ENCODE peak calls at places on chromosomes 5 and 9, in six cellular contexts. M is brain microvascular endothelial cell, E is suprapubic skin, C is tibial artery, G is hepatocyte, W is endothelial cell of umbilical vein. L is an unnamed sample.
A peak's percentile ranks its signal among the peaks of the same experiment; 100 is the strongest.

GRCh38 chr9:29906065-29906464 is 2332.8 kb upstream of the C9orf72 start:
- DNase-seq in M (no peak), E (no peak), C (no peak), G (no peak), W (no peak), L (no peak)

GRCh38 chr9:126327016-126327749 is 554 bp downstream of the MVB12B start:
- DNase-seq in M (no peak), E (no peak), C (no peak), G (no peak), W (no peak), L (peak; percentile 44)

GRCh38 chr5:43874772-43875171 is 271.8 kb downstream of the NNT start:
- DNase-seq in M (peak; percentile 34), E (no peak), C (no peak), G (peak; percentile 36), W (no peak), L (no peak)

GRCh38 chr5:3342271-3343100 is 253.1 kb upstream of the IRX1 start:
- DNase-seq in M (no peak), E (no peak), C (peak; percentile 57), G (no peak), W (no peak), L (no peak)

GRCh38 chr5:1172007-1172581 is 29.3 kb upstream of the SLC6A19 start:
- DNase-seq in M (no peak), E (no peak), C (no peak), G (no peak), W (no peak), L (no peak)

GRCh38 chr9:99162759-99163364 is 57.9 kb downstream of the TGFBR1 start:
- DNase-seq in M (no peak), E (no peak), C (no peak), G (peak; percentile 52), W (peak; percentile 62), L (no peak)

GRCh38 chr5:179869101-179869500 is 10.5 kb upstream of the MRNIP start:
- DNase-seq in M (no peak), E (no peak), C (no peak), G (no peak), W (no peak), L (no peak)

GRCh38 chr5:140977003-140977402 is 10.7 kb downstream of the PCDHAC2 start:
- DNase-seq in M (no peak), E (no peak), C (no peak), G (no peak), W (peak; percentile 59), L (no peak)

GRCh38 chr5:148335259-148335658 is at the start of gene SPINK9:
- DNase-seq in M (no peak), E (no peak), C (no peak), G (no peak), W (no peak), L (no peak)

GRCh38 chr9:112104901-112105300 is 70.2 kb downstream of the SUSD1 start:
- DNase-seq in M (no peak), E (no peak), C (no peak), G (no peak), W (no peak), L (no peak)
- H3K4me3 ChIP-seq in M (no peak overlapping the region), E (no peak overlapping the region), C (no peak overlapping the region), G (no peak overlapping the region), W (no peak overlapping the region), L (no peak overlapping the region)

DNA sequence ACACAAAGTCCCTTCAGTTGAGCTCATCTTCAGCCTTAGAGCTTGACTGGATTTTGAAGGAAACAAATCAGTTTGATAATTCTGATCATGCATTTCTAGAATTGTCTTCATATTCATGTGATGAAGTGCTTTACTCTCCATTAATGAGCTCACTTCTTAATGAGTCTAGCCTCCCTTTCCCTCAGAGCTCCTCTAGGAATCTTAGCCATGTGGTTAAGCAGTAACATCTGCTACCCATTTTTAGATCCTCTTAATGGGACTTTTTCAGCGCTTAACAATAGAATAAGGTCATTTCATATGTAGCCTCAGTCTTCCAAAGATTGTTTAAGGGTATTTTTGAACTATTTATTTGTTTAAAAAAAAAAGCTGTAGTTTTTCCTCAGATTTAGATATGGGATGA is 36.9 kb upstream of the LURAP1L start:
- DNase-seq in M (no peak), E (no peak), C (no peak), G (no peak), W (no peak), L (no peak)
- TF ChIP-seq CTCF in M (no peak), E (no peak), C (no peak), G (no peak), W (no peak), L (no peak)

GRCh38 chr9:15370496-15371464 is 51.9 kb upstream of the SNAPC3 start:
- DNase-seq in M (no peak), E (no peak), C (no peak), G (no peak), W (no peak), L (no peak)
- H3K27ac ChIP-seq in M (no peak overlapping the region), E (no peak overlapping the region), C (no peak overlapping the region), G (no peak overlapping the region), W (no peak overlapping the region), L (no peak overlapping the region)

DNA sequence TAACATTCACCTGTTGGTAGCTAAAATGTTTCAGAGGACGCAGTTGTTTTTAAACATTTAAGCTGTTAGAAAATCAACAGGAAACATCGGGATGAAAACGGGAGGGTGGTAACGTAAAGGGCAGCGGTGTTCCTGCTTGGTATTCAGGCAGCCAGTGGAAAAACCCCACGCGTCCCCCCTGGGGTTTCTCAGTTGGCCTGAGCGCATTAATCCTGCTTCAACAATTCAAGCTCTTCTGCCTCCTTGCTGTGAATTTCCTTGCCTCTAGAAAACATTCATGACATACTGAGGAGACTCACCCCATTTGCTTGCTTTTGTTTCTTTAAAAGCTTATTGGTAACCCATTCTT is 179.7 kb downstream of the YTHDC2 start:
- DNase-seq in M (no peak), E (no peak), C (no peak), G (peak; percentile 19), W (peak; percentile 15), L (no peak)
- H3K4me3 ChIP-seq in M (no peak overlapping the region), E (no peak overlapping the region), C (no peak overlapping the region), G (no peak overlapping the region), W (no peak overlapping the region), L (no peak overlapping the region)

DNA sequence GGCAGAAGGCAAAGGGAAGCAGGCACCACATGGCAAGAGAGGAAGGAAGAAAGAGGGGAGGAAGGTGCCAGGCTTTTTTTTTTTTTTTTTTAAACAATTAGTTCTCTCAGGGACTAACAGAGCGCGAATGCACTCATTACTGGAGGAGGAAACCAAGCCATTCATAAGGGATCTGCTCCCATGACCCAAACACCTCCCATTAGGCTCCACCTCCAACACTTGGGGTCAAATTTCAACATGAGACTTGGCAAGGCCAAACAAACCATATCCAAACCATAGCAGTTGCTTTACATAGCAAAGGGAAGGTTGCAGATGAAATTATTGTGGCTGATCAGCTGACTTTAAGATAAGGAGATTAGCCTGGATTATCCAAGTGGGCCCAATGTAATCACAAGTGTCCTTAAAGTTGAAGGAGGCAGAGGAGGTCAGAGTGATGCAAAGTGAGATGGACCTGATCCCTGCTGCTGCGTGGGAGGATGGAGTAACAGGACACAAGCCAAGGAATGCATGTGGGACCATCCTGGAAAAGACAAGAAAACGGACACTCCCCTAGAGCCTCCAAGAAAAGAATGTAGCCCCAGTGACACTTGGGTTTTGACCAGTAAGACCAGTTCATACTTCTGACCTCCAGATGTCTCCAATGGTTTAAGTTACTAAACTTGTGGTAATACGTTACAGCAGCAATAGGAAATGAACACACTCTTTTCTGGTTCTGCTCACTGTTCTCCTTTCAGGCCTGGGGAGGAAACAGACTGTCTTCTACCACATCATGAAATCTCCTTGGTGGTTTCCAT is 167.3 kb downstream of the GNAQ start:
- DNase-seq in M (no peak), E (no peak), C (no peak), G (no peak), W (no peak), L (peak; percentile 39)
- TF ChIP-seq CTCF in M (no peak), E (no peak), C (no peak), G (no peak), W (no peak), L (no peak)

GRCh38 chr5:91111473-91112238 is 271.5 kb downstream of the ARRDC3 start:
- DNase-seq in M (no peak), E (no peak), C (no peak), G (no peak), W (no peak), L (no peak)

GRCh38 chr5:91119265-91119664 is 263.9 kb downstream of the ARRDC3 start:
- DNase-seq in M (no peak), E (no peak), C (no peak), G (no peak), W (no peak), L (no peak)

GRCh38 chr5:91118802-91119201 is 264.3 kb downstream of the ARRDC3 start:
- DNase-seq in M (no peak), E (no peak), C (no peak), G (no peak), W (no peak), L (no peak)

GRCh38 chr5:91110709-91111108 is 272.4 kb downstream of the ARRDC3 start:
- DNase-seq in M (no peak), E (no peak), C (no peak), G (no peak), W (no peak), L (no peak)

GRCh38 chr5:91114658-91115057 is 268.5 kb downstream of the ARRDC3 start:
- DNase-seq in M (no peak), E (no peak), C (no peak), G (no peak), W (peak; percentile 85), L (no peak)
- H3K27ac ChIP-seq in M (no peak overlapping the region), E (no peak overlapping the region), C (no peak overlapping the region), G (no peak overlapping the region), W (peak overlapping the region; percentile 50), L (no peak overlapping the region)

DNA sequence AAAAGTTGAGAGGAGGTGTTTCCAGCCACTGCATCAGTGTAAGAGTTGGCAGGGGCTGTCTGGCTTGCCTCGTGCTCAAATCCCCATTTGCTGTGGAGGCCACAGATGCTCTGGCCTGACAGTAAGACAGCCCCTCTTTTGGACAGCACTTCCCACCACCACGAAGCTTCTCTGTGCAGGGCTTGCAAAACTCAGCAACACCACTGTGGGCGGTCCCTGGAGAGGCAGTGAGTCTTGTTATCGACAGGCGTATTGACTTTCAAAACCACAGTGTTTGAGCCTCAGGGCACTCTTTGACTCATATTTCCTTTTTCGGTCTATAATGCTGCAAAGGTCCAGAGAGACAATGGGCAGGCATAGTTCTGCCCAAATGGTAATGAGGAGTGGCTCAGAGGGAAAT is 539.5 kb downstream of the EBF1 start:
- DNase-seq in M (peak; percentile 63), E (no peak), C (no peak), G (peak; percentile 10), W (no peak), L (no peak)
- H3K4me3 ChIP-seq in M (no peak overlapping the region), E (no peak overlapping the region), C (no peak overlapping the region), G (no peak overlapping the region), W (no peak overlapping the region), L (no peak overlapping the region)

GRCh38 chr9:105251133-105251532 is 6.7 kb downstream of the SLC44A1 start:
- DNase-seq in M (no peak), E (no peak), C (no peak), G (no peak), W (no peak), L (no peak)

GRCh38 chr9:105248691-105249090 is 4.2 kb downstream of the SLC44A1 start:
- DNase-seq in M (no peak), E (no peak), C (no peak), G (no peak), W (no peak), L (no peak)

GRCh38 chr9:105254226-105254625 is 9.8 kb downstream of the SLC44A1 start:
- DNase-seq in M (no peak), E (no peak), C (no peak), G (no peak), W (no peak), L (no peak)

GRCh38 chr9:105252405-105252756 is 7.9 kb downstream of the SLC44A1 start:
- DNase-seq in M (no peak), E (no peak), C (no peak), G (no peak), W (no peak), L (no peak)

GRCh38 chr9:105251733-105252404 is 7.4 kb downstream of the SLC44A1 start:
- DNase-seq in M (no peak), E (no peak), C (no peak), G (no peak), W (no peak), L (no peak)
- TF ChIP-seq CTCF in M (no peak), E (no peak), C (no peak), G (no peak), W (no peak), L (peak; percentile 2)